ENCODE peak calls at places on chromosome 18, in four cellular contexts. X, E, P and R are unnamed samples.

GRCh38 chr18:11810379-11810778 is 40.8 kb upstream of the CHMP1B start:
- DNase-seq in X (no peak), E (no peak), P (no peak), R (no peak)

GRCh38 chr18:11125372-11126315 is 23.7 kb downstream of the PIEZO2 start:
- DNase-seq in X (no peak), E (no peak), P (no peak), R (no peak)

GRCh38 chr18:38940863-38941531 is 1375.4 kb upstream of the CELF4 start:
- DNase-seq in X (no peak), E (peak; percentile 99), P (peak; percentile 57), R (no peak)

GRCh38 chr18:63970803-63971191 is 916 bp downstream of the SERPINB8 start:
- DNase-seq in X (peak; percentile 67), E (no peak), P (no peak), R (no peak)

GRCh38 chr18:74040459-74041332 is 106.9 kb downstream of the FBXO15 start:
- DNase-seq in X (peak; percentile 88), E (no peak), P (peak; percentile 28), R (peak; percentile 28)

GRCh38 chr18:78421392-78421791 is 558.2 kb upstream of the SALL3 start:
- DNase-seq in X (no peak), E (no peak), P (no peak), R (no peak)

GRCh38 chr18:62510744-62511143 is 12.1 kb upstream of the ZCCHC2 start:
- DNase-seq in X (no peak), E (no peak), P (peak; percentile 72), R (no peak)

GRCh38 chr18:61606759-61607158 is 273.5 kb downstream of the CDH20 start:
- DNase-seq in X (peak; percentile 54), E (no peak), P (no peak), R (peak; percentile 20)

GRCh38 chr18:4453712-4454547 is 1.2 kb downstream of the DLGAP1 start:
- DNase-seq in X (peak; percentile 77), E (no peak), P (no peak), R (peak; percentile 11)

GRCh38 chr18:39561136-39561535 is 1995.5 kb upstream of the CELF4 start:
- DNase-seq in X (no peak), E (no peak), P (no peak), R (no peak)

GRCh38 chr18:68533641-68534040 is 181.3 kb downstream of the TMX3 start:
- DNase-seq in X (no peak), E (no peak), P (no peak), R (no peak)

GRCh38 chr18:4450065-4450676 is 4.9 kb downstream of the DLGAP1 start:
- DNase-seq in X (no peak), E (no peak), P (no peak), R (no peak)

GRCh38 chr18:45686892-45687611 is 36.9 kb upstream of the SLC14A1 start:
- DNase-seq in X (peak; percentile 50), E (no peak), P (no peak), R (no peak)

GRCh38 chr18:13547347-13547746 is 179.0 kb downstream of the FAM210A start:
- DNase-seq in X (no peak), E (no peak), P (no peak), R (no peak)

GRCh38 chr18:70705831-70706416 is 417.1 kb downstream of the SOCS6 start:
- DNase-seq in X (no peak), E (no peak), P (no peak), R (no peak)

GRCh38 chr18:67599277-67599676 is 82.8 kb upstream of the DSEL start:
- DNase-seq in X (no peak), E (no peak), P (no peak), R (no peak)

GRCh38 chr18:56240405-56240804 is 398.0 kb downstream of the TXNL1 start:
- DNase-seq in X (no peak), E (no peak), P (no peak), R (no peak)

GRCh38 chr18:37709740-37710139 is 144.1 kb upstream of the CELF4 start:
- DNase-seq in X (no peak), E (no peak), P (no peak), R (no peak)

GRCh38 chr18:77822552-77823138 is 573.0 kb downstream of the GALR1 start:
- DNase-seq in X (no peak), E (no peak), P (no peak), R (no peak)

GRCh38 chr18:77098033-77098432 is 34.5 kb downstream of the MBP start:
- DNase-seq in X (no peak), E (no peak), P (no peak), R (no peak)

GRCh38 chr18:60555629-60556028 is 183.1 kb upstream of the MC4R start:
- DNase-seq in X (no peak), E (no peak), P (no peak), R (no peak)

GRCh38 chr18:5584751-5585417 is 41.1 kb upstream of the EPB41L3 start:
- DNase-seq in X (no peak), E (no peak), P (no peak), R (no peak)

GRCh38 chr18:48407358-48407757 is 1.8 kb downstream of the ZBTB7C start:
- DNase-seq in X (no peak), E (no peak), P (no peak), R (no peak)
- H3K27me3 ChIP-seq in X (peaks cover 21% of the 10 kb centered on the region), E (peaks cover 16% of the 10 kb centered on the region), P (peaks cover 65% of the 10 kb centered on the region), R (peaks cover 49% of the 10 kb centered on the region)

GRCh38 chr18:23661735-23662308 is 889 bp downstream of the ANKRD29 start:
- DNase-seq in X (no peak), E (no peak), P (no peak), R (no peak)
- H3K4me3 ChIP-seq in X (peak overlapping the region; percentile 84), E (no peak overlapping the region), P (peak overlapping the region; percentile 67), R (peak overlapping the region; percentile 39)

GRCh38 chr18:79616651-79617518 is 62.7 kb upstream of the CTDP1 start:
- DNase-seq in X (peak; percentile 70), E (no peak), P (no peak), R (no peak)
- TF ChIP-seq SUZ12 in X (no peak), E (no peak), P (no peak), R (no peak)

GRCh38 chr18:57434536-57435494 is at the start of gene ONECUT2:
- DNase-seq in X (peak; percentile 97), E (no peak), P (peak; percentile 85), R (peak; percentile 87)

GRCh38 chr18:57436193-57436964 is 1.2 kb downstream of the ONECUT2 start:
- DNase-seq in X (peak; percentile 61), E (no peak), P (no peak), R (no peak)

GRCh38 chr18:57436965-57437333 is 1.8 kb downstream of the ONECUT2 start:
- DNase-seq in X (no peak), E (no peak), P (no peak), R (no peak)

GRCh38 chr18:57437433-57437781 is 2.2 kb downstream of the ONECUT2 start:
- DNase-seq in X (peak; percentile 74), E (no peak), P (peak; percentile 40), R (no peak)

GRCh38 chr18:57435851-57436192 is 648 bp downstream of the ONECUT2 start:
- DNase-seq in X (peak; percentile 54), E (no peak), P (no peak), R (no peak)
- H3K27me3 ChIP-seq in X (peaks cover 75% of the 10 kb centered on the region), E (peaks cover 38% of the 10 kb centered on the region), P (peaks cover 14% of the 10 kb centered on the region), R (peaks cover 93% of the 10 kb centered on the region)

GRCh38 chr18:44182363-44182762 is 498.3 kb upstream of the SETBP1 start:
- DNase-seq in X (no peak), E (no peak), P (no peak), R (no peak)

GRCh38 chr18:44185981-44186380 is 494.7 kb upstream of the SETBP1 start:
- DNase-seq in X (no peak), E (no peak), P (no peak), R (no peak)

GRCh38 chr18:44181951-44182350 is 498.7 kb upstream of the SETBP1 start:
- DNase-seq in X (no peak), E (no peak), P (no peak), R (no peak)

DNA sequence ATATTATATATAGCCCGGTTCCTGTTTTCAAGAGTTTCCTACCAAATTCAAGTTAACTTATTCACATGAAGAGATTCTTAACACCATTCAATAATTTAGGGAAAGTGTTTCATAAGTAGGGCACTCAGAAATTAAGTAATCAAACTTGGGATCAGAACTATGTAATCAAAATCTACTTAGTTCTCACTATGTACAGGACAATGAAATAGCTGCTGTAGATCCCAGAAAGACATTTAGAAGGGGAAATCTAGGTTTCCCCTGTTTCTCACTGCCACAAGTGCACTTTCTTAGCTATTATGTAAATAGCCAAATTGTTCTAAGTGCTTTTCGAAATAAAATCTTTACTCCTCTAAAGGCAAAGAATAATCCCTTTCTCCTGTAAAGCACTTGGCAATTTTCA is 493.6 kb upstream of the SETBP1 start:
- DNase-seq in X (no peak), E (no peak), P (no peak), R (no peak)
- H3K4me3 ChIP-seq in X (no peak overlapping the region), E (no peak overlapping the region), P (no peak overlapping the region), R (no peak overlapping the region)

DNA sequence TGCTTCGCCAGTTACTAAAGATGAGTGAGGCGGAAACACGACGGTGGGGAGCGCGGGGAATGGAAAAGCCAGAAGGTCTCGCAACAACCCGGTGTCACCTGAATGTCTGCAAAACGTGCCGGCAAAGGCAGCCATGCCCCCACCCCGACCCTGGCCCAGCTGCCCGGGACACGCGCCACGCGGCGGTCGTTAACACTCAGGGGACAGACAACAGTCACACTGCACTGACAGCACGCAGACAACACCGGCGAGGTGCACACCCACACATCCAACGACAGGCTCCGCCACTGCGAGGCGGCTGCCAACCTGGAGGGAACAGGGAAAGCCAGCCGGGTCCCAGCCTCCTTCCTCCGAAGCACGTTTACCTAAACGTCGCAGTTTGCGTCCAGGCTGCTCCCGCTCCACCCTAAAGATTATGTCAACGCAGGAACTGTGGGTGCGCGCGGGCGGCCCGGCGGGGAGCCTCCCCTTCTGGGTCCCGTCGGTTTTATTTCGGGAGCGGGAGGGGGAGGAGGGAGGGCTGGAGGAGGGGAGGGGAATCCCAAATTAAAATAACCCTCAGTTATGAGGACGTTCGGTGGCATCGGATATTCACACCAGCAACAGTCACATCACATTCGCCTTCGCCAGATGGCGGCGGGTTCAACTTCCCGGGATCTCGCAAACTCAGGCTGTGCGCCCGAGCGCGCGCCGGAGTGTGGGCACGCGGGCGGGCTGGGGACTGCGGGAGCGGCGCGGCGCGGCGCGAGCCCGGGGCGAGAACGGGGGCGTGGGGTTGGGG is 694 bp downstream of the PTGR3 start:
- DNase-seq in X (peak; percentile 62), E (no peak), P (peak; percentile 18), R (no peak)
- TF ChIP-seq SUZ12 in X (peak; percentile 94), E (no peak), P (no peak), R (no peak)

GRCh38 chr18:59266019-59266369 is 7.3 kb downstream of the RAX start:
- DNase-seq in X (no peak), E (no peak), P (no peak), R (no peak)

GRCh38 chr18:59263566-59264135 is 9.6 kb downstream of the RAX start:
- DNase-seq in X (no peak), E (no peak), P (no peak), R (no peak)

GRCh38 chr18:59265246-59266018 is 7.8 kb downstream of the RAX start:
- DNase-seq in X (peak; percentile 91), E (no peak), P (no peak), R (no peak)

GRCh38 chr18:59264651-59265245 is 8.5 kb downstream of the RAX start:
- DNase-seq in X (peak; percentile 67), E (no peak), P (no peak), R (no peak)

DNA sequence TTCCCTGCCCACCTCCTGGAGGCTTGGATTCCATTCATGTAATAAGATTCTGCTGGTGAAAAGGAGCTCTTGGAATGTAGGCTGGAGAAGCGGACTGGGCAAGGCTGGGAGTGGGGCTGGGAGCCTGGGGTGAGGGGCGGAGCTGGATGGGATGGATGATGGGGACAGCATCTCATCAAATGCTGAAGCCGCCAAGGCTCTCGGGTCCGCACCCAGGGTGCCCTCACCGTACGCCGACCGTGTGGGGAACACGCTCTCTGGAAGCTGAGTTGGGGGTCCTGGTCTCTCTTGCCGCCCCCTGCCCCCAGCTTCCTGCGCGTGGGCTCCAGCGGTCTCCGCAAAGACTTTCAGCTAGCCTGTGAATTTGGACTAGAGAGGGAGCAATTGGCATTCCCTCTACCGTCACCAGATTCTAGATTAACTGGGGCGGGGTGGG is 9.1 kb downstream of the RAX start:
- DNase-seq in X (peak; percentile 73), E (no peak), P (no peak), R (no peak)
- H3K27me3 ChIP-seq in X (peaks cover 57% of the 10 kb centered on the region), E (peaks cover 25% of the 10 kb centered on the region), P (peaks cover 49% of the 10 kb centered on the region), R (no peaks in the 10 kb centered on the region)